ENCODE peak calls at places on chromosomes 5 and 9, in seven cellular contexts. One of them, this sample, is unnamed.

GRCh38 chr5:176922817-176923216 is 23.7 kb upstream of the HK3 start:
- DNase-seq in GM23338: no peak
- DNase-seq in esophagus squamous epithelium: no peak
- DNase-seq in testis: no peak
- DNase-seq in AG10803: no peak
- DNase-seq in SK-N-SH: no peak
- DNase-seq in A549: no peak
- DNase-seq in this sample: no peak

GRCh38 chr9:117697046-117697445 is 7.2 kb upstream of the TLR4 start:
- DNase-seq in GM23338: no peak
- DNase-seq in esophagus squamous epithelium: no peak
- DNase-seq in testis: no peak
- DNase-seq in AG10803: no peak
- DNase-seq in SK-N-SH: no peak
- DNase-seq in A549: no peak
- DNase-seq in this sample: no peak

GRCh38 chr5:26419987-26420386 is 618.4 kb downstream of the CDH9 start:
- DNase-seq in GM23338: no peak
- DNase-seq in esophagus squamous epithelium: no peak
- DNase-seq in testis: no peak
- DNase-seq in AG10803: no peak
- DNase-seq in SK-N-SH: no peak
- DNase-seq in A549: no peak
- DNase-seq in this sample: no peak

GRCh38 chr9:129582865-129583264 is 38.0 kb downstream of the C9orf50 start:
- DNase-seq in GM23338: no peak
- DNase-seq in esophagus squamous epithelium: no peak
- DNase-seq in testis: no peak
- DNase-seq in AG10803: no peak
- DNase-seq in SK-N-SH: no peak
- DNase-seq in A549: no peak
- DNase-seq in this sample: no peak

GRCh38 chr5:77224672-77225355 is 14.3 kb downstream of the PDE8B start:
- DNase-seq in GM23338: no peak
- DNase-seq in esophagus squamous epithelium: no peak
- DNase-seq in testis: no peak
- DNase-seq in AG10803: peak; percentile 47
- DNase-seq in SK-N-SH: no peak
- DNase-seq in A549: peak; percentile 29
- DNase-seq in this sample: peak; percentile 7

GRCh38 chr5:143887302-143887638 is 75.3 kb downstream of the HMHB1 start:
- DNase-seq in GM23338: no peak
- DNase-seq in esophagus squamous epithelium: no peak
- DNase-seq in testis: no peak
- DNase-seq in AG10803: peak; percentile 90
- DNase-seq in SK-N-SH: peak; percentile 63
- DNase-seq in A549: no peak
- DNase-seq in this sample: no peak

GRCh38 chr5:92421937-92422336 is 1038.8 kb upstream of the ARRDC3 start:
- DNase-seq in GM23338: peak; percentile 23
- DNase-seq in esophagus squamous epithelium: no peak
- DNase-seq in testis: no peak
- DNase-seq in AG10803: no peak
- DNase-seq in SK-N-SH: no peak
- DNase-seq in A549: peak; percentile 26
- DNase-seq in this sample: no peak

GRCh38 chr5:115349001-115349817 is 52.8 kb upstream of the CCDC112 start:
- DNase-seq in GM23338: no peak
- DNase-seq in esophagus squamous epithelium: no peak
- DNase-seq in testis: no peak
- DNase-seq in AG10803: peak; percentile 88
- DNase-seq in SK-N-SH: no peak
- DNase-seq in A549: peak; percentile 79
- DNase-seq in this sample: peak; percentile 59

GRCh38 chr5:43702815-43703214 is 99.8 kb downstream of the NNT start:
- DNase-seq in GM23338: no peak
- DNase-seq in esophagus squamous epithelium: no peak
- DNase-seq in testis: no peak
- DNase-seq in AG10803: peak; percentile 91
- DNase-seq in SK-N-SH: peak; percentile 29
- DNase-seq in A549: no peak
- DNase-seq in this sample: no peak

GRCh38 chr5:99815-100214 is 7.8 kb downstream of the PLEKHG4B start:
- DNase-seq in GM23338: peak; percentile 51
- DNase-seq in esophagus squamous epithelium: no peak
- DNase-seq in testis: no peak
- DNase-seq in AG10803: no peak
- DNase-seq in SK-N-SH: no peak
- DNase-seq in A549: no peak
- DNase-seq in this sample: no peak

GRCh38 chr9:105697871-105698270 is 3.5 kb downstream of the TMEM38B start:
- DNase-seq in GM23338: no peak
- DNase-seq in esophagus squamous epithelium: no peak
- DNase-seq in testis: no peak
- DNase-seq in AG10803: no peak
- DNase-seq in SK-N-SH: no peak
- DNase-seq in A549: no peak
- DNase-seq in this sample: no peak

GRCh38 chr9:36037580-36038169 is 962 bp downstream of the RECK start:
- DNase-seq in GM23338: peak; percentile 10
- DNase-seq in esophagus squamous epithelium: no peak
- DNase-seq in testis: no peak
- DNase-seq in AG10803: no peak
- DNase-seq in SK-N-SH: peak; percentile 41
- DNase-seq in A549: peak; percentile 17
- DNase-seq in this sample: no peak

GRCh38 chr9:79477955-79478751 is 93.6 kb upstream of the TLE4 start:
- DNase-seq in GM23338: peak; percentile 82
- DNase-seq in esophagus squamous epithelium: no peak
- DNase-seq in testis: peak; percentile 62
- DNase-seq in AG10803: peak; percentile 50
- DNase-seq in SK-N-SH: peak; percentile 21
- DNase-seq in A549: peak; percentile 19
- DNase-seq in this sample: no peak

GRCh38 chr5:17269201-17269600 is 51.8 kb downstream of the BASP1 start:
- DNase-seq in GM23338: no peak
- DNase-seq in esophagus squamous epithelium: no peak
- DNase-seq in testis: no peak
- DNase-seq in AG10803: no peak
- DNase-seq in SK-N-SH: no peak
- DNase-seq in A549: no peak
- DNase-seq in this sample: no peak

GRCh38 chr9:130845254-130845653 is 10.2 kb downstream of the ABL1 start:
- DNase-seq in GM23338: no peak
- DNase-seq in esophagus squamous epithelium: no peak
- DNase-seq in testis: no peak
- DNase-seq in AG10803: no peak
- DNase-seq in SK-N-SH: no peak
- DNase-seq in A549: no peak
- DNase-seq in this sample: no peak

GRCh38 chr5:114018178-114018577 is 343.7 kb upstream of the KCNN2 start:
- DNase-seq in GM23338: peak; percentile 47
- DNase-seq in esophagus squamous epithelium: no peak
- DNase-seq in testis: peak; percentile 14
- DNase-seq in AG10803: no peak
- DNase-seq in SK-N-SH: no peak
- DNase-seq in A549: no peak
- DNase-seq in this sample: no peak
- TF ChIP-seq CTCF in GM23338: peak; percentile 58
- TF ChIP-seq CTCF in esophagus squamous epithelium: no peak
- TF ChIP-seq CTCF in testis: no peak
- TF ChIP-seq CTCF in AG10803: no peak
- TF ChIP-seq CTCF in SK-N-SH: peak; percentile 26
- TF ChIP-seq CTCF in A549: no peak
- TF ChIP-seq CTCF in this sample: peak; percentile 2

DNA sequence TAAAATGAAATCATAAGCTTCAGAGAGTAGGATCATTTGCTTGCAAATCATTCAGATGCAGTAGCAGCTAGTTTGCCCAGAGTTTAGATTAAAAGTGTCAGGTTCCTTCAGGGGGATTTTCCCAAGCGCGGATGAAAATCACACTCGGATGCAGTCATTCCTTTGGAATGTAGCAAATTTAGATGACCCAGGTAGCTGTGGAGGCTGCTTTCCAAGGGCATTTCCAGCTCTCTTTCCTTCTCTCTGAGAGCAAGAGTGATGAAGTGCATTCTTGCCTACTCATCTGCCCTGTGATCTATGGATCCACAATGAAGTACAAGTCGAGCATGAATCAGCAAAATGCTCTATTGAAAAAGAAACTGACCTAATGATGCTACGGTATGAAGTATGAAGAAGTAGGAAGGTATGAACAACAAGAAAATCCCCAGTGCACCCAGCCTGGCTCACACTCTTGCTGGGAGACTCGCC is 200.2 kb downstream of the PLK2 start:
- DNase-seq in GM23338: peak; percentile 75
- DNase-seq in esophagus squamous epithelium: no peak
- DNase-seq in testis: no peak
- DNase-seq in AG10803: peak; percentile 82
- DNase-seq in SK-N-SH: no peak
- DNase-seq in A549: peak; percentile 96
- DNase-seq in this sample: peak; percentile 87
- H3K4me3 ChIP-seq in GM23338: no peak overlapping the region
- H3K4me3 ChIP-seq in esophagus squamous epithelium: no peak overlapping the region
- H3K4me3 ChIP-seq in testis: no peak overlapping the region
- H3K4me3 ChIP-seq in AG10803: peak overlapping the region; percentile 31
- H3K4me3 ChIP-seq in SK-N-SH: peak overlapping the region; percentile 49
- H3K4me3 ChIP-seq in A549: peak overlapping the region; percentile 17
- H3K4me3 ChIP-seq in this sample: peak overlapping the region; percentile 19

DNA sequence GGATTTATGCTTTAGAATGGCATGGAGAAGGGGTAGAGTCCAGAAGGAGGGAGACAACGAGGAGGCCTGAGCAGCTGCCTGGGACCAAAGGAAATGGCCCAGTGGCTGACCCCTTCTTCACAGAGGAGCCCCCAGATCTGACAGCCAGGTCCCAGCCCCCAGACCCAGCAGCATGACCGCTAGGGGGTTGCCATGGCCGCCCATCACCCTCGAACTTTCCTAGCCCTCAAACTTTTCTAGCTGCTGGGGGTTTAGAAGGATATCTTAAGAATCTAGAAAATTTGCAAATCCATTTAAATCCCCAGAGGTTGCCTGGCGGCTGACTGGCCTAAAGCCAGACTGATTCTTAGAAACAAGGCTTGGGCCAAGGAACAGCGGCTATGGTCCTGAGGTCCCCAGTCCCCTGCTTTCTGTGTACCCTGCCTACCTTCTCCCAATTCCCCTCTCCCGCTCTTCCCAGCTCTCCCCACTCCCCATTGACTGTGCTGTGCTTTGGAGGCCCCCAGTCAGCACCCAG is 969 bp downstream of the PDGFRB start:
- DNase-seq in GM23338: peak; percentile 41
- DNase-seq in esophagus squamous epithelium: no peak
- DNase-seq in testis: no peak
- DNase-seq in AG10803: no peak
- DNase-seq in SK-N-SH: no peak
- DNase-seq in A549: no peak
- DNase-seq in this sample: no peak
- TF ChIP-seq CTCF in GM23338: peak; percentile 18
- TF ChIP-seq CTCF in esophagus squamous epithelium: no peak
- TF ChIP-seq CTCF in testis: no peak
- TF ChIP-seq CTCF in AG10803: peak; percentile 1
- TF ChIP-seq CTCF in SK-N-SH: peak; percentile 42
- TF ChIP-seq CTCF in A549: no peak
- TF ChIP-seq CTCF in this sample: no peak

DNA sequence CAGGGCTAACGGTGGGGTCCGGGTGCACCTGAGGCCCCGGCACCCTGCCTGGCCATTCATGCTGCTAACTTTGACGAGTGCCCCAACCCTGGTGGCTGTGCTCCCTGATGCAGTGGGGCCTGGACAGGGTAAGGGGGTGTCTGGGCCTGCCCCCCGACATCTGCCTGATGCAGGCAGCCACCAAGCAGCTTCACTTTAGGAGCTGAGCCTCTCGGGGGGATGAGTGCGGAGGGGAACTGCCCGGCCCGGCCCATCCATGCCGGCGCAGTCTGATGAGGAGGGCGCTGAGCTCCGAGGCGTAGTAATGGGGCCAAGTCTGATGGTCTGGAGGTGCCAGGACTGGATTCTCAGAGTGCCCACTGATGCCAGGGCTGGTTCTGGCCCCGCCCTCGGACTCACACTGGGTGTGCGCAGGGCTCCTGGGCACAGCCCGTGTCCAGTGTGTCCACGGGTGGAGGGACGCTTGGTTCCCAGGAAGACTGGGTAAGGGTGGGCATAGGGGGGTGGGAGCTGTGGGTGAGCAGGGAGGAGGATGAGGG is 16.5 kb downstream of the DNLZ start:
- DNase-seq in GM23338: no peak
- DNase-seq in esophagus squamous epithelium: no peak
- DNase-seq in testis: no peak
- DNase-seq in AG10803: no peak
- DNase-seq in SK-N-SH: no peak
- DNase-seq in A549: no peak
- DNase-seq in this sample: no peak
- H3K4me3 ChIP-seq in GM23338: no peak overlapping the region
- H3K4me3 ChIP-seq in esophagus squamous epithelium: no peak overlapping the region
- H3K4me3 ChIP-seq in testis: no peak overlapping the region
- H3K4me3 ChIP-seq in AG10803: no peak overlapping the region
- H3K4me3 ChIP-seq in SK-N-SH: no peak overlapping the region
- H3K4me3 ChIP-seq in A549: no peak overlapping the region
- H3K4me3 ChIP-seq in this sample: no peak overlapping the region